ENCODE peak calls at places on chromosomes 16 and 17, in six cellular contexts. One of them, this sample, is unnamed.

GRCh38 chr16:69324013-69324531 is 6.3 kb downstream of the PDF start:
- DNase-seq in neuronal stem cell: no peak
- DNase-seq in IMR-90: no peak
- DNase-seq in H1: no peak
- DNase-seq in mesenchymal stem cell: peak
- DNase-seq in trophoblast cell: no peak
- DNase-seq in this sample: no peak

GRCh38 chr17:73498854-73499597 is 145.2 kb downstream of the SDK2 start:
- DNase-seq in IMR-90: no peak
- DNase-seq in H1: no peak
- DNase-seq in neuronal stem cell: no peak
- DNase-seq in mesenchymal stem cell: no peak
- DNase-seq in trophoblast cell: no peak
- DNase-seq in this sample: no peak

GRCh38 chr17:76824103-76824502 is 44.1 kb upstream of the MGAT5B start:
- DNase-seq in neuronal stem cell: no peak
- DNase-seq in trophoblast cell: no peak
- DNase-seq in H1: no peak
- DNase-seq in mesenchymal stem cell: no peak
- DNase-seq in IMR-90: no peak
- DNase-seq in this sample: no peak

GRCh38 chr17:34285304-34285792 is at the start of gene CCL11:
- DNase-seq in IMR-90: no peak
- DNase-seq in neuronal stem cell: no peak
- DNase-seq in mesenchymal stem cell: no peak
- DNase-seq in H1: no peak
- DNase-seq in trophoblast cell: no peak
- DNase-seq in this sample: no peak

GRCh38 chr16:78896280-78896679 is 704.3 kb downstream of the MAF start:
- DNase-seq in H1: no peak
- DNase-seq in mesenchymal stem cell: no peak
- DNase-seq in IMR-90: no peak
- DNase-seq in neuronal stem cell: no peak
- DNase-seq in trophoblast cell: no peak
- DNase-seq in this sample: no peak

GRCh38 chr17:48483471-48484131 is 47.2 kb downstream of the HOXB1 start:
- DNase-seq in IMR-90: peak
- DNase-seq in mesenchymal stem cell: peak
- DNase-seq in neuronal stem cell: no peak
- DNase-seq in trophoblast cell: peak
- DNase-seq in H1: no peak
- DNase-seq in this sample: no peak

GRCh38 chr16:67014641-67015315 is 14.2 kb upstream of the CBFB start:
- DNase-seq in IMR-90: no peak
- DNase-seq in H1: no peak
- DNase-seq in neuronal stem cell: no peak
- DNase-seq in trophoblast cell: no peak
- DNase-seq in mesenchymal stem cell: no peak
- DNase-seq in this sample: no peak

GRCh38 chr17:42133461-42134041 is 10.9 kb downstream of the HSPB9 start:
- DNase-seq in neuronal stem cell: no peak
- DNase-seq in trophoblast cell: no peak
- DNase-seq in mesenchymal stem cell: no peak
- DNase-seq in IMR-90: no peak
- DNase-seq in H1: no peak
- DNase-seq in this sample: no peak

GRCh38 chr16:72997141-72997542 is 50.8 kb downstream of the ZFHX3 start:
- DNase-seq in H1: no peak
- DNase-seq in mesenchymal stem cell: peak
- DNase-seq in neuronal stem cell: no peak
- DNase-seq in IMR-90: peak
- DNase-seq in trophoblast cell: peak
- DNase-seq in this sample: no peak

GRCh38 chr16:85342348-85342747 is 230.1 kb upstream of the CIBAR2 start:
- DNase-seq in H1: no peak
- DNase-seq in trophoblast cell: no peak
- DNase-seq in neuronal stem cell: no peak
- DNase-seq in mesenchymal stem cell: no peak
- DNase-seq in IMR-90: no peak
- DNase-seq in this sample: no peak

GRCh38 chr17:71111460-71111859 is 942.1 kb downstream of the KCNJ2 start:
- DNase-seq in trophoblast cell: no peak
- DNase-seq in neuronal stem cell: no peak
- DNase-seq in IMR-90: no peak
- DNase-seq in mesenchymal stem cell: no peak
- DNase-seq in H1: no peak
- DNase-seq in this sample: no peak

GRCh38 chr17:71107136-71107535 is 937.8 kb downstream of the KCNJ2 start:
- DNase-seq in mesenchymal stem cell: no peak
- DNase-seq in IMR-90: no peak
- DNase-seq in H1: no peak
- DNase-seq in neuronal stem cell: no peak
- DNase-seq in trophoblast cell: no peak
- DNase-seq in this sample: no peak

GRCh38 chr17:71111945-71112344 is 942.6 kb downstream of the KCNJ2 start:
- DNase-seq in H1: no peak
- DNase-seq in neuronal stem cell: no peak
- DNase-seq in mesenchymal stem cell: no peak
- DNase-seq in IMR-90: no peak
- DNase-seq in trophoblast cell: no peak
- DNase-seq in this sample: no peak

GRCh38 chr17:71110326-71110725 is 941.0 kb downstream of the KCNJ2 start:
- DNase-seq in H1: no peak
- DNase-seq in IMR-90: no peak
- DNase-seq in neuronal stem cell: no peak
- DNase-seq in mesenchymal stem cell: peak
- DNase-seq in trophoblast cell: no peak
- DNase-seq in this sample: no peak

DNA sequence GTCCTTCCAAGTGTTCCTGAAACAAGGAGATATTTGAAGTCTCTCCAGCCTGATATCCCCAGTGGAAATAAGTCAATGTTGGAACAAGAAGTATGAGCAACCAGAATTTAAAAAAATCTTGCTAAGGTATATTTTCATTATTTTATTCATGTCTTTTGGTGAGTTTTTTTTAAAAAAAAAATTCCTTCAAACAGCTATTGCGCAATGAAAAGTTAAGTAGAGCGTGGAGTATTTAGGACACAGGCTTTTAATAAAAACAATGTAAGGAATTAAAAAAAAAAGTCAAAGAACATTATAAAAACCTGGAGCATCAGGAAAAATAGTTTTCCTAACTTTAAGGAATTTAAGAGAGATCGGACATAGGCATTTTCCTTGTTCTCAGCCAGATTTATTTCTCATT is 940.4 kb downstream of the KCNJ2 start:
- DNase-seq in neuronal stem cell: no peak
- DNase-seq in IMR-90: no peak
- DNase-seq in H1: no peak
- DNase-seq in trophoblast cell: no peak
- DNase-seq in mesenchymal stem cell: no peak
- DNase-seq in this sample: no peak
- H3K14ac ChIP-seq in neuronal stem cell: no peak
- H3K14ac ChIP-seq in IMR-90: no peak
- H3K14ac ChIP-seq in H1: no peak
- H3K14ac ChIP-seq in trophoblast cell: no peak
- H3K14ac ChIP-seq in mesenchymal stem cell: no peak
- H3K14ac ChIP-seq in this sample: no peak

DNA sequence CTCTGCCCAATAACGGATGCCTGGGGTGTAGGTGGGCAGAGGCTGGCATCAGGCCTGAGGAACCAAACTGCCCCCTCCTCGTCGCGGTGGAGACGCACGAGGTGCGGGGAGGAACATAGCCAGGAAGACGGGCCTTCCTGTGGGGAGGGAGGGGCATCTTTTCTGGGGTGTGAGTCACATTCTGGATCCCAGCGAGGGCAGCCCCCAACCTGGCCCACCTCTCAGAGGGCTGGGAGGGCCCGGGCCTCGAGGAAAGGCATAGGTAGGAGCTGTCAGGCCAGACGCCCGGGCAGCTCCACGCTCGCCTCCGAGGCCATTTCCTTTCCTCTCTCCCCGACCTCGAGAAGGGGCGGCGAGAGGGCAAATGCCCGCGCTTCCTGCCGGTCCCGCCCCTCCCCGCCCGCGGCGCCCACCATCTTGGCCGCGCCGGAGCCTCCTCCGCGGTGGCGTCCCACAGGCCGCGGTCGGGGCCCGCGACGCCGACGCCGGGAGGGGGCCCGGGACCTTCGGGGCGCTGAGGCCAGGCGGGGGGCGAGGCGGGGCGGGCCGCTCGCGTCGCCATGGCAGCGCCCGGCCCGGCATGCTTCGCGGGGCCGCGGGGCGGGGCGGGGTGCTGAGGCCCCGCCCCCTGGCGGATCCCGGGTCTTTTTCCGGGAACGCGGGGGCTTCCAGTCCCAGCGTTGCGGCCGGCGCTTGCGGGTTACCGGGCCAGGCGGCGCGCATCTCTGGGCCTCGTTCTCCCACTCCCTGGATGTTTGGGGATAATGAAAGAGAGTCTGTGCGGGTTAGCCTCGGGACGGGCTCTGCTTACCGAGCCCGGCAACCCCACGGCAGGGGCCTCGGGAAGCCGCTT is 13.2 kb downstream of the RAI1 start:
- DNase-seq in mesenchymal stem cell: peak
- DNase-seq in neuronal stem cell: no peak
- DNase-seq in IMR-90: peak
- DNase-seq in trophoblast cell: peak
- DNase-seq in H1: peak
- DNase-seq in this sample: peak
- H3K14ac ChIP-seq in mesenchymal stem cell: peak
- H3K14ac ChIP-seq in neuronal stem cell: peak
- H3K14ac ChIP-seq in IMR-90: peak
- H3K14ac ChIP-seq in trophoblast cell: peak
- H3K14ac ChIP-seq in H1: peak
- H3K14ac ChIP-seq in this sample: peak

GRCh38 chr16:63789603-63790002 is 1332.3 kb downstream of the CDH11 start:
- DNase-seq in IMR-90: no peak
- DNase-seq in mesenchymal stem cell: no peak
- DNase-seq in trophoblast cell: no peak
- DNase-seq in H1: no peak
- DNase-seq in neuronal stem cell: no peak
- DNase-seq in this sample: no peak

GRCh38 chr16:63787014-63787413 is 1334.8 kb downstream of the CDH11 start:
- DNase-seq in neuronal stem cell: no peak
- DNase-seq in trophoblast cell: no peak
- DNase-seq in mesenchymal stem cell: no peak
- DNase-seq in H1: no peak
- DNase-seq in IMR-90: no peak
- DNase-seq in this sample: no peak
- H3K14ac ChIP-seq in neuronal stem cell: no peak
- H3K14ac ChIP-seq in trophoblast cell: no peak
- H3K14ac ChIP-seq in mesenchymal stem cell: no peak
- H3K14ac ChIP-seq in H1: no peak
- H3K14ac ChIP-seq in IMR-90: no peak
- H3K14ac ChIP-seq in this sample: no peak

GRCh38 chr17:31595666-31596381 is 204.3 kb downstream of the RAB11FIP4 start:
- DNase-seq in neuronal stem cell: no peak
- DNase-seq in mesenchymal stem cell: no peak
- DNase-seq in H1: no peak
- DNase-seq in trophoblast cell: peak
- DNase-seq in IMR-90: no peak
- DNase-seq in this sample: no peak

GRCh38 chr17:31595076-31595475 is 203.6 kb downstream of the RAB11FIP4 start:
- DNase-seq in mesenchymal stem cell: peak
- DNase-seq in trophoblast cell: peak
- DNase-seq in IMR-90: peak
- DNase-seq in neuronal stem cell: no peak
- DNase-seq in H1: no peak
- DNase-seq in this sample: no peak

GRCh38 chr17:31593806-31594205 is 202.3 kb downstream of the RAB11FIP4 start:
- DNase-seq in mesenchymal stem cell: peak
- DNase-seq in IMR-90: peak
- DNase-seq in H1: no peak
- DNase-seq in trophoblast cell: peak
- DNase-seq in neuronal stem cell: no peak
- DNase-seq in this sample: no peak

GRCh38 chr17:31596382-31597323 is 205.2 kb downstream of the RAB11FIP4 start:
- DNase-seq in mesenchymal stem cell: peak
- DNase-seq in trophoblast cell: peak
- DNase-seq in IMR-90: peak
- DNase-seq in H1: no peak
- DNase-seq in neuronal stem cell: no peak
- DNase-seq in this sample: peak

DNA sequence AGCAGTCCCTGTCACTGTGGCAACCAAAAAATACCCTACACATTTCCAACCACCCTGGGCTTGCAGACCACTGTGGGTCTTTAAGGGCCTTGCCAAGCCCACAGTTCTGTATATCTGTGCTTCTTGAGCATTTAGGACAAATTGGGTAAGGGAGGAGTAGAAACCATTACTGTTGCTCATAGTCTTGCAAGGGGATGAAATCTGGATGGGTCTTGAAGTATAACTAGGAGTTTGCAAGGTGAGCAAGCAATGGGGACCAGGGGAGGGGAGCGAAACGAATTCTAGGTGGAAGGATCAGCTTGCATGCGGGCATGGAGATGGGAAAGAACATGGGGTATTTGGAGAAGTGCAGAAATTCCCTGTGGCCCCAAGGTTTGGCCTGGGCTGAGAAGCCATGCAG is 202.9 kb downstream of the RAB11FIP4 start:
- DNase-seq in H1: no peak
- DNase-seq in neuronal stem cell: no peak
- DNase-seq in trophoblast cell: no peak
- DNase-seq in IMR-90: no peak
- DNase-seq in mesenchymal stem cell: no peak
- DNase-seq in this sample: no peak
- H3K14ac ChIP-seq in H1: no peak
- H3K14ac ChIP-seq in neuronal stem cell: no peak
- H3K14ac ChIP-seq in trophoblast cell: no peak
- H3K14ac ChIP-seq in IMR-90: peak
- H3K14ac ChIP-seq in mesenchymal stem cell: no peak
- H3K14ac ChIP-seq in this sample: no peak

DNA sequence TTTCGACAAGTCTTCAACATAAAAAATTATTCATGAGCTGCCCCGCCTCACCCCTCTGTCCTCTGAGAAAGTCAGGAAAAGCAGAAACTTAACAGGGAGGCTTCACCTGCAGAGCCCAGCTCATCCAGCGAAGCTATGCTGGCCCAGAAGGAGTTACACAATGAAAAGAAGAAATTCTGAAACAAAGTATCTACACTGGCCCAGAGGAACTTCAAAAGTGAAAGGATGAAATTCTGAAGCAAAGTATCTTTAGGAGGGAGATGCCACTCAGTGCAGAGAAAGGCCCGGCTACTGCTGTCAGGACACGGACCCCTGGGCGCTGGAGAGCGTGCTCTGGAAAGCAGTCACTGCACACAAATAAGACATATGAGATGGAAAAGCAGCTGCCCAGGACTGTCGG is 1.6 kb downstream of the GALNS start:
- DNase-seq in H1: no peak
- DNase-seq in mesenchymal stem cell: no peak
- DNase-seq in IMR-90: no peak
- DNase-seq in trophoblast cell: no peak
- DNase-seq in neuronal stem cell: no peak
- DNase-seq in this sample: no peak
- H3K14ac ChIP-seq in H1: no peak
- H3K14ac ChIP-seq in mesenchymal stem cell: no peak
- H3K14ac ChIP-seq in IMR-90: no peak
- H3K14ac ChIP-seq in trophoblast cell: no peak
- H3K14ac ChIP-seq in neuronal stem cell: no peak
- H3K14ac ChIP-seq in this sample: no peak